ENCODE peak calls at places on chromosomes 2 and 18, in six cellular contexts. P is cardiac muscle cell; J is CD4-positive, alpha-beta T cell; V is stomach; W is right atrium auricular region; M is H9. G is an unnamed sample.

GRCh38 chr2:163593941-163594340 is 141.9 kb downstream of the FIGN start:
- DNase-seq in J (no peak), W (no peak), V (no peak), P (no peak), M (no peak), G (no peak)

GRCh38 chr2:163462993-163463392 is 272.8 kb downstream of the FIGN start:
- DNase-seq in J (no peak), W (no peak), M (no peak), P (no peak), V (no peak), G (no peak)

GRCh38 chr2:239224249-239224605 is 176.6 kb downstream of the HDAC4 start:
- DNase-seq in M (no peak), W (no peak), P (no peak), J (no peak), V (no peak), G (no peak)

GRCh38 chr2:134773372-134774073 is 54.7 kb upstream of the TMEM163 start:
- DNase-seq in M (peak; percentile 70), J (no peak), P (no peak), V (peak; percentile 49), W (no peak), G (no peak)

GRCh38 chr2:182186132-182186735 is 200.6 kb downstream of the PPP1R1C start:
- DNase-seq in V (no peak), M (no peak), J (no peak), P (peak; percentile 61), W (no peak), G (peak; percentile 13)

GRCh38 chr2:168316073-168316440 is 68.7 kb upstream of the STK39 start:
- DNase-seq in V (no peak), P (no peak), W (no peak), J (no peak), M (no peak), G (no peak)

GRCh38 chr2:71154798-71155197 is 24.4 kb downstream of the MPHOSPH10 start:
- DNase-seq in J (no peak), P (no peak), M (peak; percentile 77), W (no peak), V (no peak), G (peak; percentile 14)

GRCh38 chr2:219944861-219945260 is 317.4 kb downstream of the SLC4A3 start:
- DNase-seq in M (no peak), W (no peak), P (no peak), V (no peak), J (no peak), G (no peak)

GRCh38 chr2:201266629-201267028 is 6.3 kb downstream of the CASP8 start:
- DNase-seq in V (no peak), P (no peak), J (no peak), M (no peak), W (no peak), G (no peak)

GRCh38 chr2:3651686-3652516 is 6.1 kb upstream of the ALLC start:
- DNase-seq in W (no peak), V (peak; percentile 62), J (peak; percentile 66), P (peak; percentile 31), M (peak; percentile 92), G (no peak)

GRCh38 chr2:186059096-186059495 is 320.5 kb downstream of the FSIP2 start:
- DNase-seq in P (peak; percentile 69), V (no peak), M (no peak), J (no peak), W (no peak), G (no peak)

DNA sequence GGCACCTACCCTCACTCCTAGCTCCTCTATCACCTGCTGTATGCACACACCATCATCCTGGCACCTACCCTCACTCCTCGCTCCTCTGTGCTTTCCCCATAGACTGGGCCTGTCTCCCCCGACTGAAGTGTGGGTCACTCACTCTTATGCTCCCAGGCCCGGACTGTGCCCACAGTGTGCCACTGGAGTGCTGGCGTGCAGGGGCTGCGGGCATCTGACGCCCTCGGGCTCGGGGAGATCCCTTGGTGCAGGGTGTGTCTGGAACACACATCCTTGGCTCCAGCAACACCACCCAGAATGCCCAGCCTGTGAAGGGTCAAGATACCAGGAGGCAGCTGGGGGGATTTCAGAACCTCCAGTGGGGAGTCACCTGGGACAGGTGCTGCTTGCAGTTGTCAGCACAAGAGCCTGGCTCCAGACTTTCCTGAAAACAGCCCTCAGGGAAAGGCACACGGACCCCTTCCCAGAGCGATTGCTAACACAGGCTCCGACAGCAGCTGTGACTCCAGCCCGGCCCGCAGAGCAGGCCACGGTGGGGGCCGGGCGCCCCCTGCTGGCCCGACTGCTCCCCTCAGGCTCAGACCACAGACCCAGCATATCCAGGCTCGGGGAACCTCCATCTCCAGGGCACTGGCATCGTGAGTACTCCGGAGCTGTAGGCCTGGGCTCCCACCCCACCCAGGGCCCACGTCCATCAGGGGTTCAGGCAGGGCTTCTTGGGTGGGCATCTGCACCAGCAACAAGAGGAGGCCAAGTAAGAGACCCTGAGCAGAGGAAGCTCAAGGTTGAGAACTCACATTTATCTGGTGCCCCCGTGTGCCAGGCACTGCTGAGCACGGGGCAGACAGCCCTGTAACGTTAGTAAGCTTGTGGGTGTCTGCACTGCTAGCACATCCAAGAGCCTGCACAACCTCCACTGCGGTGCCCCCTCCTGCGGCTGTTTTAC is 8.6 kb downstream of the HS1BP3 start:
- DNase-seq in M (peak; percentile 84), J (peak; percentile 79), V (peak; percentile 87), P (peak; percentile 84), W (peak; percentile 88), G (peak; percentile 77)
- H3K27ac ChIP-seq in M (no peak overlapping the region), J (no peak overlapping the region), V (peak overlapping the region; percentile 91), P (no peak overlapping the region), W (peak overlapping the region; percentile 91), G (peak overlapping the region; percentile 77)

DNA sequence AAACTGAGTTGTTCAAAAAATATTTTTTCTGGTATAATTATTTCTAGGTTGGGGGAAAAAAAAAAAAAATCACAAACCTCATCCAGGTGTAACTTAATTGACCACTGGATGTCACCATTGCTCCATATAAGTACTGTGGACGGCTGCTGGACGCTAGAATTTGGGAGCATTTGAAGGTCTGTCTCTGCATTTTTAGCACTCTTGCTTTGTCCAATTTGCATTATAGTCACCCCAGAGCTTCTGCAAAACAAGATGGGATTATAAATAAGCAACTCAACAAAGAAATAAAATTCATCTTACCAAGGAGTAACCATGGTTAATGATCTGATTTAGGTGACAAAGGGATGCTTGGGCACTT is 83.7 kb downstream of the HRH4 start:
- DNase-seq in V (no peak), M (no peak), W (no peak), P (peak; percentile 61), J (no peak), G (peak; percentile 42)
- TF ChIP-seq CTCF in V (no peak), M (peak; percentile 82), W (no peak), P (peak; percentile 30), J (no peak), G (peak; percentile 49)

GRCh38 chr2:95375532-95376221 is 26.8 kb upstream of the FAHD2A start:
- DNase-seq in W (no peak), V (no peak), J (no peak), P (no peak), M (peak; percentile 10), G (no peak)

GRCh38 chr2:95376311-95377215 is 25.9 kb upstream of the FAHD2A start:
- DNase-seq in J (no peak), V (no peak), W (no peak), P (no peak), M (peak; percentile 15), G (no peak)

GRCh38 chr2:95374029-95374428 is 28.5 kb upstream of the FAHD2A start:
- DNase-seq in P (peak; percentile 27), M (no peak), J (peak; percentile 12), V (no peak), W (no peak), G (no peak)

GRCh38 chr2:95374451-95374915 is 28.0 kb upstream of the FAHD2A start:
- DNase-seq in W (no peak), M (no peak), J (no peak), P (no peak), V (no peak), G (no peak)

DNA sequence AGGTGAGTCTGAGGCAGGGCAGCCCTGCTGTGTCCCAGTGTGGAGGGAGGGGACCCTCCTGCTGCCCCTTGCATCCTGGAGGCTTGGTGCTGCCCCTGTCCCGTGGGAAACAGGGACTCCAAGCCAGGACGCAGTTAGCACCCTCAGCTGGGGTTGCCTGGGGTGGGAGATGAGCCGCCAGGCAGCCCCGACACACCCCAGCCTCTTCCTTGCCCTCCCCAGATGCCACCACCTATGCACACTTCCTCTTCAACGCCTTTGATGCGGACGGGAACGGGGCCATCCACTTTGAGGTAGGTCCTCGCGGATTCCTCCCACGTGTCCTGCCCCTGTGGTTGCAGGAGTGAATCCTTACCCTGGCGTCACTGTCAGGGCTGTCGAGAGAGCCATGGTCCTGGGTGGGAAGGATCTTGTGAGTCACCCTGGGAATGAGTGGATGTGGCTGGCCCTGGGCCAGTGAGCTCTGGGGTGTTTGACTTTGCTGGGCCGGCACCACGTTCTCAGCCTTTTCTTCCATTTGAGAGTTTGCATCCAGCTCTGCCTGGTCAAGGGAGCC is 27.5 kb upstream of the FAHD2A start:
- DNase-seq in P (no peak), W (no peak), J (no peak), M (peak; percentile 19), V (no peak), G (no peak)
- H3K27ac ChIP-seq in P (no peak overlapping the region), W (no peak overlapping the region), J (no peak overlapping the region), M (no peak overlapping the region), V (no peak overlapping the region), G (no peak overlapping the region)

GRCh38 chr2:137886432-137886831 is 77.8 kb upstream of the HNMT start:
- DNase-seq in J (no peak), P (peak; percentile 34), W (no peak), V (no peak), M (peak; percentile 52), G (peak; percentile 8)

GRCh38 chr2:137893145-137893544 is 71.1 kb upstream of the HNMT start:
- DNase-seq in M (no peak), P (no peak), V (no peak), W (no peak), J (no peak), G (no peak)

GRCh38 chr2:137888845-137889244 is 75.4 kb upstream of the HNMT start:
- DNase-seq in P (peak; percentile 61), W (no peak), M (peak; percentile 78), J (no peak), V (peak; percentile 51), G (peak; percentile 17)
- TF ChIP-seq CTCF in P (peak; percentile 74), W (no peak), M (peak; percentile 79), J (no peak), V (no peak), G (peak; percentile 17)